ENCODE peak calls at places on chromosomes 4 and X, in four cellular contexts. Z, H, M and F are unnamed samples.

GRCh38 chrX:13151806-13152510 is 107.5 kb upstream of the FAM9C start:
- DNase-seq in Z (no peak), H (no peak), M (no peak), F (peak; percentile 51)

GRCh38 chrX:84956304-84956703 is 47.4 kb upstream of the APOOL start:
- DNase-seq in H (no peak), Z (no peak), M (no peak), F (no peak)

GRCh38 chr4:98659106-98659592 is 738 bp upstream of the TSPAN5 start:
- DNase-seq in H (no peak), M (no peak), Z (no peak), F (no peak)

GRCh38 chr4:915595-915994 is 16.5 kb downstream of the GAK start:
- DNase-seq in Z (no peak), M (no peak), H (peak; percentile 32), F (peak; percentile 77)

GRCh38 chrX:68698955-68699354 is 51.5 kb downstream of the STARD8 start:
- DNase-seq in M (no peak), Z (no peak), H (no peak), F (no peak)

GRCh38 chrX:19807414-19807813 is 80.0 kb downstream of the SH3KBP1 start:
- DNase-seq in Z (no peak), H (no peak), M (no peak), F (no peak)

GRCh38 chr4:27003602-27004238 is 143.1 kb downstream of the STIM2 start:
- DNase-seq in H (no peak), M (no peak), Z (no peak), F (peak; percentile 74)

GRCh38 chr4:80423553-80424224 is 88.2 kb downstream of the CFAP299 start:
- DNase-seq in Z (no peak), H (no peak), M (no peak), F (no peak)

GRCh38 chr4:89482248-89482647 is 174.6 kb upstream of the GPRIN3 start:
- DNase-seq in Z (no peak), H (peak; percentile 18), M (peak; percentile 69), F (peak; percentile 83)

GRCh38 chr4:55540271-55540670 is 6.4 kb downstream of the CLOCK start:
- DNase-seq in Z (no peak), M (no peak), H (peak; percentile 22), F (no peak)

GRCh38 chrX:109384569-109385174 is 97.2 kb downstream of the GUCY2F start:
- DNase-seq in Z (peak; percentile 3), M (no peak), H (no peak), F (peak; percentile 63)

GRCh38 chr4:5836943-5837342 is 55.9 kb downstream of the CRMP1 start:
- DNase-seq in Z (no peak), M (no peak), H (no peak), F (no peak)

GRCh38 chrX:10028283-10029104 is 61.3 kb downstream of the CLDN34 start:
- DNase-seq in Z (no peak), M (no peak), H (no peak), F (no peak)

GRCh38 chr4:75705198-75705712 is 19.1 kb upstream of the USO1 start:
- DNase-seq in H (no peak), Z (no peak), M (no peak), F (peak; percentile 21)

GRCh38 chrX:12820737-12821136 is 29.5 kb downstream of the PRPS2 start:
- DNase-seq in M (no peak), H (no peak), Z (no peak), F (no peak)

GRCh38 chrX:136201601-136202000 is 49.6 kb downstream of the MAP7D3 start:
- DNase-seq in Z (no peak), M (no peak), H (no peak), F (no peak)

GRCh38 chrX:136198678-136199243 is 51.4 kb downstream of the FHL1 start:
- DNase-seq in H (no peak), M (no peak), Z (no peak), F (no peak)

GRCh38 chrX:136199365-136199764 is 51.8 kb downstream of the MAP7D3 start:
- DNase-seq in H (no peak), M (no peak), Z (no peak), F (no peak)

GRCh38 chrX:136202889-136203288 is 48.3 kb downstream of the MAP7D3 start:
- DNase-seq in H (no peak), M (no peak), Z (no peak), F (peak; percentile 64)

GRCh38 chrX:136200466-136200865 is 50.7 kb downstream of the MAP7D3 start:
- DNase-seq in M (no peak), H (no peak), Z (no peak), F (peak; percentile 83)
- TF ChIP-seq CTCF in M (no peak), H (peak; percentile 18), Z (peak; percentile 47), F (peak; percentile 56)

GRCh38 chrX:119579414-119579813 is 5.1 kb downstream of the UBE2A start:
- DNase-seq in M (no peak), Z (no peak), H (no peak), F (no peak)

GRCh38 chrX:119570351-119570835 is 4.0 kb upstream of the UBE2A start:
- DNase-seq in H (no peak), M (no peak), Z (no peak), F (no peak)

GRCh38 chrX:119573840-119574393 is 446 bp upstream of the UBE2A start:
- DNase-seq in Z (no peak), M (peak; percentile 8), H (peak; percentile 62), F (peak; percentile 64)

GRCh38 chrX:119573222-119573621 is 1.1 kb upstream of the UBE2A start:
- DNase-seq in M (no peak), Z (no peak), H (peak; percentile 5), F (no peak)

GRCh38 chrX:119574394-119575266 is at the start of gene UBE2A:
- DNase-seq in M (peak; percentile 90), Z (peak; percentile 93), H (peak; percentile 92), F (peak; percentile 95)
- H3K4me3 ChIP-seq in M (peak within 1 kb of the TSS; percentile 80), Z (peak within 1 kb of the TSS; percentile 62), H (peak within 1 kb of the TSS; percentile 51), F (peak within 1 kb of the TSS; percentile 74)

DNA sequence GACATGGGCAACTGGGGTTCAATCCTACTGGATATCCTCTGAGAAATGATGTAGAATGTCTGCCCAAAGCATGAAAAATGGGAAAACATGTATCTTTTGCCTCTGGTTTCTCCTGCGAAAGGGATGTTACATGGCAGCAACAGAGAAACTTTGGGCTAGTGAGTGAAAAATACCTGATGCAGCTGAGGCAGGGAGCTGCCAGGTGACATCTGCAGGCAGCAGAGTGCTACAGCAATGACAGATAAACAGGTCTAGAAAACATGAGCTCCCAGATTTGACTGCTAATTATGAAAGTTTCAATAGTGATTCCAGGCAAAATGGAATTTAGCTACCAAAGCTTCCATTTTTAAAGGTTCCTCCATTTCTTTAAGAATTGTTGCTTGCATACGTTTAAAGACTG is 4.8 kb upstream of the CXCL1 start:
- DNase-seq in M (peak; percentile 22), Z (no peak), H (peak; percentile 22), F (peak; percentile 68)
- TF ChIP-seq CTCF in M (peak; percentile 65), Z (peak; percentile 22), H (peak; percentile 13), F (peak; percentile 74)

GRCh38 chr4:40307627-40308497 is 27.3 kb upstream of the CHRNA9 start:
- DNase-seq in M (no peak), Z (no peak), H (peak; percentile 34), F (no peak)
- H3K4me3 ChIP-seq in M (no peak overlapping the region), Z (no peak overlapping the region), H (no peak overlapping the region), F (no peak overlapping the region)

GRCh38 chr4:38715076-38715475 is 51.1 kb downstream of the KLF3 start:
- DNase-seq in H (no peak), M (no peak), Z (no peak), F (no peak)
- TF ChIP-seq CTCF in H (no peak), M (no peak), Z (no peak), F (no peak)

GRCh38 chr4:44916406-44916805 is 190.1 kb upstream of the GNPDA2 start:
- DNase-seq in M (no peak), H (no peak), Z (no peak), F (peak; percentile 26)
- H3K4me3 ChIP-seq in M (no peak overlapping the region), H (peak overlapping the region; percentile 54), Z (no peak overlapping the region), F (no peak overlapping the region)

GRCh38 chr4:69689530-69690111 is 36.6 kb upstream of the UGT2A1 start:
- DNase-seq in Z (no peak), M (no peak), H (peak; percentile 4), F (peak; percentile 72)
- TF ChIP-seq CTCF in Z (peak; percentile 50), M (peak; percentile 3), H (peak; percentile 70), F (peak; percentile 55)

DNA sequence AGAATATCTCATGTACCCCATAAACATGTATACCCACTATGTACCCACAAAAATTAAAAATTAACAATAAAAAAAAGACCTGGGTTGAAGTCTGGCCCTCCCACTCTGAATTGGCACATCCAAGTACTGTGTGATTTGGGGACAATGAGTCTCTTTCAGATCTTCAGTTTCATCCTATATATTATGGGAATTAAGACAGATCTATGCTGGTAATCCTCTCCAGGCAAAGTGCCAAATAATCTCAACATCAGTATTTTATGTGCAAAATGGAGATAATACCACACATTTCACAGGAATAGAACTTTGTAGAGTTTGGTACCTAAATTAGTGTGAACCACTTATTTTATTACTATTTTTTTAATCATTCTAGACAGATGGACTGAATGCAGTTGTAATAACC is 11.0 kb upstream of the SCD5 start:
- DNase-seq in Z (no peak), M (no peak), H (no peak), F (no peak)
- H3K4me3 ChIP-seq in Z (no peak overlapping the region), M (no peak overlapping the region), H (no peak overlapping the region), F (no peak overlapping the region)

DNA sequence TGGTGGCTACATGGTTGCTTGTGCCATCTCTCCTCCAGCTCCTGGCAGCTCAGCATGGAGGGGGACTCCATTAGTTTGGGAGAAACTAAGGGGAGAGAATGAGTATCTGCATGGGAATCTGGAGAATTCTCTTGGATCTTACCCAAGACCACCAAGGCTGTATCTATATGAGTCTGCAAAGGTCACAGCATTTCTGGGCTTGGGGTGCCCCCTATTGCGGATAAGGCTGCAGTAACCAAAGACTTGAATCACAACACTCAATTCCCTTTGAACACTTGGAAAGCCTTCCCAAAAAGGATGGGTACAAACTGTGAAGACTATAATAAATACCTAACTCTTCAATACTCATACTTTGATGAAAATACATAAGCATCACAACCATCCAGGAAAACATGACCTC is 623.5 kb upstream of the NR3C2 start:
- DNase-seq in M (peak; percentile 43), Z (no peak), H (no peak), F (no peak)
- TF ChIP-seq CTCF in M (peak; percentile 56), Z (no peak), H (no peak), F (no peak)